ENCODE peak calls at places on chromosome 10, in four cellular contexts. One of them, this sample, is unnamed.

GRCh38 chr10:69043931-69044531 is 43.9 kb upstream of the SRGN start:
- DNase-seq in lower leg skin: no peak
- DNase-seq in OCI-LY7: peak
- DNase-seq in endothelial cell of umbilical vein: no peak
- DNase-seq in this sample: no peak

GRCh38 chr10:42943025-42943818 is 133.6 kb upstream of the RET start:
- DNase-seq in lower leg skin: peak
- DNase-seq in OCI-LY7: no peak
- DNase-seq in endothelial cell of umbilical vein: no peak
- DNase-seq in this sample: no peak

GRCh38 chr10:12841826-12842225 is 159.7 kb downstream of the CCDC3 start:
- DNase-seq in lower leg skin: peak
- DNase-seq in OCI-LY7: no peak
- DNase-seq in endothelial cell of umbilical vein: no peak
- DNase-seq in this sample: no peak

GRCh38 chr10:31278279-31278941 is 40.6 kb upstream of the ZEB1 start:
- DNase-seq in lower leg skin: no peak
- DNase-seq in OCI-LY7: no peak
- DNase-seq in endothelial cell of umbilical vein: peak
- DNase-seq in this sample: no peak

GRCh38 chr10:113524539-113525490 is 28.0 kb upstream of the HABP2 start:
- DNase-seq in lower leg skin: peak
- DNase-seq in OCI-LY7: no peak
- DNase-seq in endothelial cell of umbilical vein: no peak
- DNase-seq in this sample: peak

GRCh38 chr10:6292741-6293151 is 90.0 kb downstream of the PFKFB3 start:
- DNase-seq in lower leg skin: peak
- DNase-seq in OCI-LY7: no peak
- DNase-seq in endothelial cell of umbilical vein: no peak
- DNase-seq in this sample: peak

GRCh38 chr10:69125554-69125953 is 1.6 kb downstream of the VPS26A start:
- DNase-seq in lower leg skin: no peak
- DNase-seq in OCI-LY7: no peak
- DNase-seq in endothelial cell of umbilical vein: no peak
- DNase-seq in this sample: no peak

GRCh38 chr10:99484626-99485581 is 47.8 kb upstream of the NKX2-3 start:
- DNase-seq in lower leg skin: no peak
- DNase-seq in OCI-LY7: no peak
- DNase-seq in endothelial cell of umbilical vein: no peak
- DNase-seq in this sample: no peak

GRCh38 chr10:555682-556350 is 133.7 kb downstream of the DIP2C start:
- DNase-seq in lower leg skin: peak
- DNase-seq in OCI-LY7: no peak
- DNase-seq in endothelial cell of umbilical vein: no peak
- DNase-seq in this sample: no peak

GRCh38 chr10:74936577-74937445 is 110.4 kb downstream of the KAT6B start:
- DNase-seq in lower leg skin: no peak
- DNase-seq in OCI-LY7: no peak
- DNase-seq in endothelial cell of umbilical vein: peak
- DNase-seq in this sample: peak

GRCh38 chr10:42646692-42647640 is 8.6 kb upstream of the ZNF33B start:
- DNase-seq in lower leg skin: no peak
- DNase-seq in OCI-LY7: no peak
- DNase-seq in endothelial cell of umbilical vein: no peak
- DNase-seq in this sample: no peak

GRCh38 chr10:71406878-71407277 is 10.2 kb downstream of the CDH23 start:
- DNase-seq in lower leg skin: no peak
- DNase-seq in OCI-LY7: no peak
- DNase-seq in endothelial cell of umbilical vein: no peak
- DNase-seq in this sample: no peak

GRCh38 chr10:63157845-63158624 is 24.9 kb downstream of the NRBF2 start:
- DNase-seq in lower leg skin: no peak
- DNase-seq in OCI-LY7: peak
- DNase-seq in endothelial cell of umbilical vein: peak
- DNase-seq in this sample: peak

GRCh38 chr10:6595499-6595898 is 15.4 kb upstream of the PRKCQ start:
- DNase-seq in lower leg skin: no peak
- DNase-seq in OCI-LY7: no peak
- DNase-seq in endothelial cell of umbilical vein: no peak
- DNase-seq in this sample: no peak

GRCh38 chr10:110700947-110701617 is 56.9 kb downstream of the RBM20 start:
- DNase-seq in lower leg skin: no peak
- DNase-seq in OCI-LY7: no peak
- DNase-seq in endothelial cell of umbilical vein: no peak
- DNase-seq in this sample: no peak

GRCh38 chr10:124271671-124272070 is 147.1 kb downstream of the OAT start:
- DNase-seq in lower leg skin: no peak
- DNase-seq in OCI-LY7: no peak
- DNase-seq in endothelial cell of umbilical vein: no peak
- DNase-seq in this sample: no peak

GRCh38 chr10:78028438-78029293 is 649 bp downstream of the POLR3A start:
- DNase-seq in lower leg skin: no peak
- DNase-seq in OCI-LY7: peak
- DNase-seq in endothelial cell of umbilical vein: peak
- DNase-seq in this sample: peak

GRCh38 chr10:33388805-33389204 is 54.3 kb upstream of the NRP1 start:
- DNase-seq in lower leg skin: no peak
- DNase-seq in OCI-LY7: no peak
- DNase-seq in endothelial cell of umbilical vein: no peak
- DNase-seq in this sample: peak

GRCh38 chr10:59434463-59435326 is 72.3 kb upstream of the FAM13C start:
- DNase-seq in lower leg skin: no peak
- DNase-seq in OCI-LY7: no peak
- DNase-seq in endothelial cell of umbilical vein: peak
- DNase-seq in this sample: no peak

GRCh38 chr10:130301026-130301892 is 165.1 kb downstream of the GLRX3 start:
- DNase-seq in lower leg skin: no peak
- DNase-seq in OCI-LY7: no peak
- DNase-seq in endothelial cell of umbilical vein: peak
- DNase-seq in this sample: peak

GRCh38 chr10:27660705-27661104 is 84.9 kb downstream of the MKX start:
- DNase-seq in lower leg skin: no peak
- DNase-seq in OCI-LY7: no peak
- DNase-seq in endothelial cell of umbilical vein: no peak
- DNase-seq in this sample: peak

GRCh38 chr10:30529373-30529998 is 95.5 kb downstream of the MAP3K8 start:
- DNase-seq in lower leg skin: peak
- DNase-seq in OCI-LY7: peak
- DNase-seq in endothelial cell of umbilical vein: no peak
- DNase-seq in this sample: no peak

GRCh38 chr10:42488416-42488815 is 150.0 kb downstream of the ZNF33B start:
- DNase-seq in lower leg skin: no peak
- DNase-seq in OCI-LY7: no peak
- DNase-seq in endothelial cell of umbilical vein: peak
- DNase-seq in this sample: peak

GRCh38 chr10:5448333-5449048 is 36.1 kb downstream of the NET1 start:
- DNase-seq in lower leg skin: no peak
- DNase-seq in OCI-LY7: no peak
- DNase-seq in endothelial cell of umbilical vein: peak
- DNase-seq in this sample: no peak

GRCh38 chr10:127071126-127071525 is 125.3 kb downstream of the INSYN2A start:
- DNase-seq in lower leg skin: no peak
- DNase-seq in OCI-LY7: no peak
- DNase-seq in endothelial cell of umbilical vein: no peak
- DNase-seq in this sample: no peak

GRCh38 chr10:22713853-22714523 is 390 bp downstream of the PIP4K2A start:
- DNase-seq in lower leg skin: peak
- DNase-seq in OCI-LY7: peak
- DNase-seq in endothelial cell of umbilical vein: peak
- DNase-seq in this sample: peak

GRCh38 chr10:117240730-117241529 is at the start of gene SLC18A2:
- DNase-seq in lower leg skin: no peak
- DNase-seq in OCI-LY7: no peak
- DNase-seq in endothelial cell of umbilical vein: no peak
- DNase-seq in this sample: no peak
- H3K4me3 ChIP-seq in lower leg skin: no peak
- H3K4me3 ChIP-seq in OCI-LY7: no peak
- H3K4me3 ChIP-seq in endothelial cell of umbilical vein: no peak
- H3K4me3 ChIP-seq in this sample: no peak

DNA sequence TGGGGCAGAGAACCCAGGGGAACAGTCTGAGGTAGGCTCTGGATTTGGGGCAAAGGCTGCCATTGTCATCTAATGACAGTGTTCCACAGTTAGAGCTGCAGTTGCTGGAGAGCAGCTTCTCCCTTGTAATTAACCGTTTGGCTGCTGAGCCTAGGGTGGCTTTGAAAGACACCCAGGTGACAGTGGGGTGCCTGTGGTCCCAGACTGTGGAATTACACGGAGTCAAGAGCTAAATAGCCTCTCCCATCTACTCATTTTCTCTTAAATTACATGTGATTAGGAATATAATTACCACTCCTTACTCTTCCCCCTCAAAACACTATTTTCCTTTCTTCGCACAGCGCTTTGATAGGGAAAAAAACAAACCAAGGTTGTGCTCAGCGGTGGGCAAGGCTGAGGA is 44.0 kb downstream of the BAMBI start:
- DNase-seq in lower leg skin: no peak
- DNase-seq in OCI-LY7: no peak
- DNase-seq in endothelial cell of umbilical vein: no peak
- DNase-seq in this sample: no peak
- H3K4me3 ChIP-seq in lower leg skin: no peak
- H3K4me3 ChIP-seq in OCI-LY7: no peak
- H3K4me3 ChIP-seq in endothelial cell of umbilical vein: no peak
- H3K4me3 ChIP-seq in this sample: no peak

DNA sequence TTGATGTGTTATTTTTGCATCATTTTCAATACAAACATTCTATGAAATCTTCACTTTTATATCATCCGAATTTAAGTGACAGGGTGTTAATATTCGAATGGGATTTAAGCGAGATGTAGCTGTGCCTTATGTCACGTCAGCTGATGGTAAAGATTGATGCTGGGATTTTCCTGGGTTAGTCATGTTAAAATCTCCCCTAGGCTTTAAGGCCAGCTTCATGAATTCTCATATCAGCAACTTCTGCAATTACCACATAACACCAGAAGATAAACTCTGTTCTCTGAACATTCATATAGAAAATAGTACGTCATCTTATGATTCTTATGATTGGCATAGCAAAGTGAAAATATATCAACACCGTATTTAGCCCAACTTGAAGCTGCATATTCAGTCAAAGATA is 669.2 kb downstream of the PCDH15 start:
- DNase-seq in lower leg skin: no peak
- DNase-seq in OCI-LY7: no peak
- DNase-seq in endothelial cell of umbilical vein: no peak
- DNase-seq in this sample: no peak
- H3K4me3 ChIP-seq in lower leg skin: no peak
- H3K4me3 ChIP-seq in OCI-LY7: no peak
- H3K4me3 ChIP-seq in endothelial cell of umbilical vein: no peak
- H3K4me3 ChIP-seq in this sample: no peak

GRCh38 chr10:112287844-112288243 is 4.6 kb downstream of the TECTB start:
- DNase-seq in lower leg skin: no peak
- DNase-seq in OCI-LY7: no peak
- DNase-seq in endothelial cell of umbilical vein: no peak
- DNase-seq in this sample: no peak
- H3K4me3 ChIP-seq in lower leg skin: no peak
- H3K4me3 ChIP-seq in OCI-LY7: no peak
- H3K4me3 ChIP-seq in endothelial cell of umbilical vein: no peak
- H3K4me3 ChIP-seq in this sample: no peak

DNA sequence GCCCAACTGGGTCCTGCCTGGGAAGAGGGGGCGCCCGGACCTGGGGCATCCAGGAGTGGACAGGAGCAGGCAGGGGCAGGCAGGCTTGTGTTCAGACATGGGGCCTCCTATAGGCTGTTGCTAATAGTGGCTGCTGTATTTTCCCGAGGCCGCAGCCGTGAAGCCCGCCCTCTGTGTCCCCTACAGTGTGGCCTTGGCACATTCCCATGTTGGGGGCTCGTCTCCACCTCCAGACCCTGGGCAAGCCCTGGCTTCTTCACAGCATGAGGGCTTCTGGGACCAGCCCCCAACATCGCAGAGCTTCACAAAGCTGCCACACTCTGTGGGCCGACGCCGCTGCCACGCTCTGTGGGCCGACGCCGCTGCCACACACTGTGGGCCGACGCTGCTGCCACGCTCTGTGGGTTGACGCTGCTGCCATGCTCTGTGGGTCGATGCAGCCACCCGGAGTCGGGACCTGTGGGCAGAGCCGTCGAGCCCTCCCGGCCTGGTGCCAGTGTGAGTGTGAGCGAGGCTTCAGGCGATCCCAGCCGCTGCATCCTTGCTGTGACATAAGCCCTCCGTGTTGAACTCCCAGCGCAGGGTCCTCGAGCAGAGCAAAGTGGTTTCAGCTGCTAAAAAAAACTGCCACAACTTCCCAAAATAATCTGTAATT is 109.0 kb downstream of the INPP5A start:
- DNase-seq in lower leg skin: no peak
- DNase-seq in OCI-LY7: no peak
- DNase-seq in endothelial cell of umbilical vein: no peak
- DNase-seq in this sample: no peak
- H3K4me3 ChIP-seq in lower leg skin: no peak
- H3K4me3 ChIP-seq in OCI-LY7: no peak
- H3K4me3 ChIP-seq in endothelial cell of umbilical vein: no peak
- H3K4me3 ChIP-seq in this sample: no peak